ENCODE peak calls at places on chromosomes 3 and 15, in five cellular contexts. D is heart right ventricle, Y is cardiac muscle cell, H is dorsolateral prefrontal cortex, L is HCT116. M is an unnamed sample.

GRCh38 chr3:13479332-13479581 is 849 bp upstream of the HDAC11 start:
- DNase-seq in D (peak), Y (no peak), H (peak), L (no peak), M (no peak)

GRCh38 chr15:91472316-91472756 is 372.3 kb downstream of the SV2B start:
- DNase-seq in D (no peak), Y (no peak), H (no peak), L (no peak), M (no peak)

GRCh38 chr3:106299300-106300098 is 430.7 kb upstream of the CBLB start:
- DNase-seq in D (no peak), Y (peak), H (no peak), L (no peak), M (no peak)

GRCh38 chr3:9397911-9398714 is 698 bp downstream of the SETD5 start:
- DNase-seq in D (peak), Y (peak), H (peak), L (no peak), M (peak)

GRCh38 chr3:177932750-177933660 is 603.2 kb upstream of the KCNMB2 start:
- DNase-seq in D (no peak), Y (peak), H (no peak), L (no peak), M (no peak)

GRCh38 chr3:57100046-57100695 is 39.7 kb downstream of the SPATA12 start:
- DNase-seq in D (peak), Y (peak), H (peak), L (peak), M (peak)

GRCh38 chr3:126311338-126311978 is 45.8 kb downstream of the KLF15 start:
- DNase-seq in D (no peak), Y (no peak), H (no peak), L (no peak), M (no peak)

GRCh38 chr15:74129411-74130088 is 836 bp upstream of the ISLR2 start:
- DNase-seq in D (no peak), Y (no peak), H (peak), L (no peak), M (no peak)

GRCh38 chr15:92294759-92295158 is 98.9 kb upstream of the ST8SIA2 start:
- DNase-seq in D (no peak), Y (no peak), H (no peak), L (no peak), M (no peak)

GRCh38 chr3:77313843-77314242 is 273.9 kb downstream of the ROBO2 start:
- DNase-seq in D (no peak), Y (no peak), H (no peak), L (no peak), M (no peak)

GRCh38 chr3:171851685-171852084 is 8.5 kb downstream of the TMEM212 start:
- DNase-seq in D (no peak), Y (peak), H (no peak), L (peak), M (no peak)

GRCh38 chr3:4752201-4753072 is 226.8 kb upstream of the BHLHE40 start:
- DNase-seq in D (no peak), Y (peak), H (no peak), L (no peak), M (no peak)

GRCh38 chr3:13317596-13318320 is 102.4 kb downstream of the NUP210 start:
- DNase-seq in D (no peak), Y (no peak), H (peak), L (no peak), M (no peak)

GRCh38 chr15:58185439-58185838 is 47.3 kb downstream of the AQP9 start:
- DNase-seq in D (no peak), Y (peak), H (no peak), L (no peak), M (no peak)

GRCh38 chr15:63986751-63987341 is 59.4 kb downstream of the DAPK2 start:
- DNase-seq in D (no peak), Y (no peak), H (no peak), L (no peak), M (no peak)

GRCh38 chr3:54122802-54123537 is 618 bp downstream of the CACNA2D3 start:
- DNase-seq in D (no peak), Y (no peak), H (no peak), L (no peak), M (no peak)

GRCh38 chr15:60017538-60018199 is 13.6 kb downstream of the FOXB1 start:
- DNase-seq in D (no peak), Y (peak), H (no peak), L (no peak), M (no peak)
- H3K27ac ChIP-seq in D (no peak), Y (no peak), H (no peak), L (no peak), M (no peak)

GRCh38 chr15:85003593-85004312 is 22.1 kb downstream of the PDE8A start:
- DNase-seq in D (no peak), Y (no peak), H (no peak), L (no peak), M (no peak)

GRCh38 chr15:85002517-85002916 is 20.9 kb downstream of the PDE8A start:
- DNase-seq in D (no peak), Y (peak), H (no peak), L (no peak), M (no peak)

GRCh38 chr15:85000937-85001336 is 19.3 kb downstream of the PDE8A start:
- DNase-seq in D (no peak), Y (peak), H (no peak), L (no peak), M (no peak)

GRCh38 chr15:85004551-85004950 is 22.9 kb downstream of the PDE8A start:
- DNase-seq in D (no peak), Y (no peak), H (no peak), L (no peak), M (no peak)

DNA sequence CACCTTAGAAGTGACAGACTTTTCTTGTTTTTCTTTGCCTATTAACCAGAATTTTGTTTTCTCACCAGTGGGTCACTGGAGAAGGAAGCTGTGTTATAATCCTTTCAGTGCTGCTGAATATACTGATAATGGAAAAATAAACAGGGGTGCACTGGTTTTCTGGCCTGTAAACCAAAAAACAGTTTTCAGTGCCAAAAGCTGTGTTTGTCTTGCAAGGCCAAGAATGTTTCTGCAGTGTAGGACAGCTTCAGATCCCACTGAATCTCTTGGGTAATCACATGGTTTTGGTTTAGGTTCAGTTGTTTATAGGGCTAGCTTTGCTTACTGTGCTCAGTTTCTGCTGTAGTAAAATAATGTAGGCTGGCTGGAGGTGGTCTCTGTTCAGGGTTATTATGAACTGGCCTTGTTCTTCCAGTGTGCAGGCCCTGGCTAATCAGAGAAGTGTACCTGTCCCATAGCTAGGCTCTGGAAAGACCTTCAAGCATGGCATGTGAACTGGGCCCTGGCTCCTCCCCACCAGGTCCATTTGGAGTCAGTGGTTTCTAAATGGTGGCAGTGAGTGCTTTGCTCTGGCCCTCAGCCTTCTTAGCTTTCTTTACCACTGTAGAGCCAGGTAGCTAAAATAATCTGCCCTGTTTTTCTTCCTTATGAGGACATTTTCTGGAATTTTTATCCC is 18.7 kb downstream of the PDE8A start:
- DNase-seq in D (no peak), Y (peak), H (no peak), L (no peak), M (no peak)
- H3K27ac ChIP-seq in D (peak), Y (no peak), H (peak), L (no peak), M (no peak)

DNA sequence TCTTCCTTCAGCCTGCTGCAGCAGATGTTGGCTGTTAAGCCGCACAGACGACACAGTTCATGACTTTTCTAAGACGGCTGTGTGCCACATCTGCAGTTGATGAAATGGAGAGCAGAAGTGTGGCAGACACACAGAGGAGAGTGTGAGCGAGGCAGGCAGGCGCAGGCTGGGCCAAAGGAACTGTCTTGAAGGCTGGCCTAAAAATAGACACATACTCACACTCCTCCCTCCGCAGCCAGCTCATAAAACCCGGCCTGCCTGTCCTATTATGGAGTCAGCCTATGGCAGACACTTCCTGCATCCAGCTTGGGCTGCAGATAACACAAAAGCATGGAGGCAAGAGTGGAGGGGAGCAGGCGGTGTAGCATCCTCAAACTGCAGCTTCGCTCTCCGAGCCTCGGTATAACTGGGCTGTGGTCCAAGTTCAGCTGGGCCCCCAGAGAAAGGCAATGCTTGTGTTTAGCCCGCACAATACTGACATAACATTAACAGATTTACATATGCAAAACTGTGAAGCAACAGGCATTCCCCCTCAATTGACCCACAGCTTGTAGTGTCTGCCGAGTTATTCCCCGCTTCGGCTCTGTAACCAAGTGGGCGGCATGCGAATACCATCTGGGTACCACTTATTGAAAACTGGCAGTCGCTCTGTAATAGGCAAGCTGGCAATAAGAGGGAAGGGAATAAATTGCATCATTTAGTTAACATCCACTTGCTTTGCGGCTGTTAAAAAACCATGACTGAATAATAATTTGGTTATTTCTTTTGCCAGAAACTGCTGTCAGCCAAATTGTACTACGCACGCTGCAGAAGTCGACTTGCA is 40.8 kb downstream of the FOXP1 start:
- DNase-seq in D (peak), Y (peak), H (peak), L (no peak), M (peak)
- H3K27ac ChIP-seq in D (peak), Y (peak), H (peak), L (no peak), M (peak)

GRCh38 chr15:70270752-70271111 is 173.0 kb upstream of the TLE3 start:
- DNase-seq in D (no peak), Y (no peak), H (no peak), L (no peak), M (no peak)
- H3K27ac ChIP-seq in D (no peak), Y (no peak), H (no peak), L (peak), M (no peak)

GRCh38 chr3:136350132-136350531 is 100.0 kb downstream of the PCCB start:
- DNase-seq in D (no peak), Y (peak), H (no peak), L (no peak), M (no peak)
- H3K27ac ChIP-seq in D (peak), Y (peak), H (no peak), L (no peak), M (no peak)

GRCh38 chr3:175214210-175214609 is 355.1 kb downstream of the NAALADL2 start:
- DNase-seq in D (no peak), Y (no peak), H (no peak), L (no peak), M (no peak)

GRCh38 chr3:175211481-175211880 is 352.3 kb downstream of the NAALADL2 start:
- DNase-seq in D (no peak), Y (no peak), H (no peak), L (no peak), M (no peak)

GRCh38 chr3:175212896-175213295 is 353.8 kb downstream of the NAALADL2 start:
- DNase-seq in D (no peak), Y (peak), H (no peak), L (no peak), M (no peak)

GRCh38 chr3:175207361-175207760 is 348.2 kb downstream of the NAALADL2 start:
- DNase-seq in D (no peak), Y (no peak), H (no peak), L (no peak), M (no peak)

GRCh38 chr3:175208316-175208715 is 349.2 kb downstream of the NAALADL2 start:
- DNase-seq in D (no peak), Y (peak), H (peak), L (no peak), M (peak)
- H3K27ac ChIP-seq in D (no peak), Y (no peak), H (peak), L (no peak), M (peak)

GRCh38 chr3:24670871-24671270 is 176.2 kb upstream of the THRB start:
- DNase-seq in D (no peak), Y (no peak), H (no peak), L (no peak), M (no peak)
- H3K27ac ChIP-seq in D (no peak), Y (no peak), H (no peak), L (no peak), M (no peak)

GRCh38 chr3:152219769-152220255 is 48.9 kb upstream of the MBNL1 start:
- DNase-seq in D (no peak), Y (no peak), H (no peak), L (no peak), M (no peak)

GRCh38 chr3:152222327-152222726 is 46.4 kb upstream of the MBNL1 start:
- DNase-seq in D (no peak), Y (peak), H (no peak), L (no peak), M (no peak)

GRCh38 chr3:152213938-152214337 is 54.8 kb upstream of the MBNL1 start:
- DNase-seq in D (no peak), Y (no peak), H (no peak), L (no peak), M (no peak)

GRCh38 chr3:152219225-152219624 is 49.5 kb upstream of the MBNL1 start:
- DNase-seq in D (no peak), Y (peak), H (no peak), L (no peak), M (no peak)

DNA sequence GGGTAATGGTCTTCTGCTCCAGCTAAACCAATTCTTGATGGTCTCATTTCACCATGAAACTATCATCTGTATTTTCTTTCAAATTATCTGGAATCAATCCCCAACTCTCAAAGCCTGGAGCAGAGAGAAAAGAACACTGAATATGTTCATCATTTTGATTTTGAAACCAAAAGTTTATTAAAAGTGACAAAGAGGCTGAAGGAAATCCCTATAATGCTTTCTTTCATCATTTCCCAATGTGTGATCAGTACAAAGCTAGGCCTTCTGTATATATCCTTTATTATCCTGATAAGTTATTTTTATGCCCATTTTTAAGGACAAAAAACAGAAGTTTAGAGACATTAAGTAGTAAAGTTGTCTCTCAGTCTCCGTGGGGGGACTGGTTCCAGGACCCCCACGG is 50.1 kb upstream of the MBNL1 start:
- DNase-seq in D (no peak), Y (no peak), H (no peak), L (no peak), M (no peak)
- H3K27ac ChIP-seq in D (no peak), Y (no peak), H (no peak), L (no peak), M (no peak)